ENCODE peak calls at places on chromosomes 12 and 14, in seven cellular contexts. I is activated T-cell treated with anti-CD3 and anti-CD28 coated beads for 48 hours, A is HTR-8/SVneo, X is RKO, Q is GM20000, C is Daoy, O is tibial artery. B is an unnamed sample.

GRCh38 chr14:68952544-68953535 is 26.3 kb downstream of the ACTN1 start:
- DNase-seq in I (no peak), A (no peak), X (no peak), Q (no peak), C (peak; percentile 86), O (no peak), B (peak; percentile 61)

GRCh38 chr14:103317976-103318580 is 16.0 kb upstream of the EIF5 start:
- DNase-seq in I (no peak), A (no peak), X (no peak), Q (no peak), C (no peak), O (no peak), B (no peak)

GRCh38 chr12:13436696-13437391 is 240.3 kb downstream of the EMP1 start:
- DNase-seq in I (no peak), A (no peak), X (no peak), Q (no peak), C (peak; percentile 89), O (peak; percentile 24), B (no peak)

GRCh38 chr12:18861287-18861858 is 123.5 kb downstream of the CAPZA3 start:
- DNase-seq in I (no peak), A (no peak), X (peak; percentile 63), Q (peak; percentile 2), C (peak; percentile 6), O (no peak), B (no peak)

GRCh38 chr14:53226553-53226952 is 73.4 kb upstream of the DDHD1 start:
- DNase-seq in I (no peak), A (no peak), X (no peak), Q (no peak), C (peak; percentile 69), O (no peak), B (no peak)

GRCh38 chr12:64387201-64387816 is 3.2 kb downstream of the C12orf56 start:
- DNase-seq in I (no peak), A (no peak), X (no peak), Q (no peak), C (no peak), O (no peak), B (no peak)

GRCh38 chr12:106084048-106084671 is 54.6 kb downstream of the NUAK1 start:
- DNase-seq in I (no peak), A (peak; percentile 85), X (no peak), Q (no peak), C (peak; percentile 96), O (no peak), B (peak; percentile 67)

GRCh38 chr12:1093166-1093751 is 102.2 kb downstream of the ERC1 start:
- DNase-seq in I (no peak), A (peak; percentile 59), X (peak; percentile 71), Q (peak; percentile 29), C (peak; percentile 46), O (no peak), B (peak; percentile 10)

GRCh38 chr12:51886021-51886710 is 1.7 kb upstream of the ANKRD33 start:
- DNase-seq in I (no peak), A (peak; percentile 89), X (peak; percentile 89), Q (peak; percentile 48), C (peak; percentile 82), O (peak; percentile 89), B (peak; percentile 70)

GRCh38 chr14:92340938-92341337 is 18.0 kb downstream of the SLC24A4 start:
- DNase-seq in I (peak; percentile 19), A (no peak), X (no peak), Q (no peak), C (no peak), O (no peak), B (no peak)